ENCODE peak calls at places on chromosomes 13 and 19, in ten cellular contexts. One of them, this sample, is unnamed.

GRCh38 chr13:113907637-113908617 is 44.1 kb upstream of the GAS6 start:
- DNase-seq in dorsolateral prefrontal cortex: no peak
- DNase-seq in A549: no peak
- DNase-seq in coronary artery: peak; percentile 52
- DNase-seq in Panc1: no peak
- DNase-seq in A673: peak; percentile 43
- DNase-seq in WTC11: no peak
- DNase-seq in choroid plexus epithelial cell: peak; percentile 45
- DNase-seq in HCT116: no peak
- DNase-seq in tibial nerve: no peak
- DNase-seq in this sample: peak; percentile 18

GRCh38 chr19:52345162-52345561 is 9.1 kb downstream of the ZNF610 start:
- DNase-seq in dorsolateral prefrontal cortex: no peak
- DNase-seq in A549: no peak
- DNase-seq in coronary artery: no peak
- DNase-seq in Panc1: no peak
- DNase-seq in A673: no peak
- DNase-seq in WTC11: no peak
- DNase-seq in choroid plexus epithelial cell: no peak
- DNase-seq in HCT116: no peak
- DNase-seq in tibial nerve: no peak
- DNase-seq in this sample: no peak

GRCh38 chr19:3683866-3684816 is 16.1 kb downstream of the PIP5K1C start:
- DNase-seq in dorsolateral prefrontal cortex: peak; percentile 73
- DNase-seq in A549: no peak
- DNase-seq in coronary artery: no peak
- DNase-seq in Panc1: no peak
- DNase-seq in A673: peak; percentile 89
- DNase-seq in WTC11: no peak
- DNase-seq in choroid plexus epithelial cell: peak; percentile 93
- DNase-seq in HCT116: no peak
- DNase-seq in tibial nerve: no peak
- DNase-seq in this sample: no peak

GRCh38 chr19:53101518-53101917 is 1.7 kb downstream of the ZNF160 start:
- DNase-seq in dorsolateral prefrontal cortex: no peak
- DNase-seq in A549: no peak
- DNase-seq in coronary artery: no peak
- DNase-seq in Panc1: no peak
- DNase-seq in A673: no peak
- DNase-seq in WTC11: no peak
- DNase-seq in choroid plexus epithelial cell: peak; percentile 29
- DNase-seq in HCT116: no peak
- DNase-seq in tibial nerve: no peak
- DNase-seq in this sample: no peak

GRCh38 chr13:21463424-21463823 is 4.3 kb upstream of the ZDHHC20 start:
- DNase-seq in dorsolateral prefrontal cortex: no peak
- DNase-seq in A549: no peak
- DNase-seq in coronary artery: no peak
- DNase-seq in Panc1: no peak
- DNase-seq in A673: no peak
- DNase-seq in WTC11: no peak
- DNase-seq in choroid plexus epithelial cell: no peak
- DNase-seq in HCT116: no peak
- DNase-seq in tibial nerve: no peak
- DNase-seq in this sample: no peak

GRCh38 chr13:95129004-95129403 is 172.2 kb downstream of the ABCC4 start:
- DNase-seq in dorsolateral prefrontal cortex: no peak
- DNase-seq in A549: no peak
- DNase-seq in coronary artery: no peak
- DNase-seq in Panc1: no peak
- DNase-seq in A673: no peak
- DNase-seq in WTC11: no peak
- DNase-seq in choroid plexus epithelial cell: no peak
- DNase-seq in HCT116: no peak
- DNase-seq in tibial nerve: no peak
- DNase-seq in this sample: no peak

GRCh38 chr19:34274827-34275625 is 20.7 kb downstream of the GARRE1 start:
- DNase-seq in dorsolateral prefrontal cortex: no peak
- DNase-seq in A549: no peak
- DNase-seq in coronary artery: no peak
- DNase-seq in Panc1: no peak
- DNase-seq in A673: peak; percentile 86
- DNase-seq in WTC11: no peak
- DNase-seq in choroid plexus epithelial cell: peak; percentile 91
- DNase-seq in HCT116: no peak
- DNase-seq in tibial nerve: no peak
- DNase-seq in this sample: no peak

GRCh38 chr13:75368167-75368566 is 113.8 kb downstream of the TBC1D4 start:
- DNase-seq in dorsolateral prefrontal cortex: no peak
- DNase-seq in A549: no peak
- DNase-seq in coronary artery: no peak
- DNase-seq in Panc1: no peak
- DNase-seq in A673: peak; percentile 10
- DNase-seq in WTC11: no peak
- DNase-seq in choroid plexus epithelial cell: peak; percentile 91
- DNase-seq in HCT116: peak; percentile 38
- DNase-seq in tibial nerve: peak; percentile 70
- DNase-seq in this sample: no peak

GRCh38 chr19:55913643-55914268 is 18.4 kb downstream of the NLRP13 start:
- DNase-seq in dorsolateral prefrontal cortex: no peak
- DNase-seq in A549: no peak
- DNase-seq in coronary artery: no peak
- DNase-seq in Panc1: no peak
- DNase-seq in A673: peak; percentile 25
- DNase-seq in WTC11: no peak
- DNase-seq in choroid plexus epithelial cell: no peak
- DNase-seq in HCT116: peak; percentile 13
- DNase-seq in tibial nerve: no peak
- DNase-seq in this sample: no peak

GRCh38 chr13:30907167-30907761 is 1.2 kb downstream of the MEDAG start:
- DNase-seq in dorsolateral prefrontal cortex: peak; percentile 48
- DNase-seq in A549: no peak
- DNase-seq in coronary artery: no peak
- DNase-seq in Panc1: no peak
- DNase-seq in A673: no peak
- DNase-seq in WTC11: no peak
- DNase-seq in choroid plexus epithelial cell: peak; percentile 66
- DNase-seq in HCT116: no peak
- DNase-seq in tibial nerve: no peak
- DNase-seq in this sample: no peak

GRCh38 chr19:41850381-41850780 is 5.5 kb downstream of the DMRTC2 start:
- DNase-seq in dorsolateral prefrontal cortex: no peak
- DNase-seq in A549: no peak
- DNase-seq in coronary artery: no peak
- DNase-seq in Panc1: no peak
- DNase-seq in A673: no peak
- DNase-seq in WTC11: no peak
- DNase-seq in choroid plexus epithelial cell: no peak
- DNase-seq in HCT116: no peak
- DNase-seq in tibial nerve: no peak
- DNase-seq in this sample: no peak

GRCh38 chr13:95858286-95859075 is 181.5 kb downstream of the DNAJC3 start:
- DNase-seq in dorsolateral prefrontal cortex: no peak
- DNase-seq in A549: no peak
- DNase-seq in coronary artery: no peak
- DNase-seq in Panc1: no peak
- DNase-seq in A673: no peak
- DNase-seq in WTC11: no peak
- DNase-seq in choroid plexus epithelial cell: peak; percentile 79
- DNase-seq in HCT116: no peak
- DNase-seq in tibial nerve: no peak
- DNase-seq in this sample: no peak

GRCh38 chr19:5063873-5064645 is 95.1 kb downstream of the KDM4B start:
- DNase-seq in dorsolateral prefrontal cortex: no peak
- DNase-seq in A549: no peak
- DNase-seq in coronary artery: no peak
- DNase-seq in Panc1: no peak
- DNase-seq in A673: no peak
- DNase-seq in WTC11: no peak
- DNase-seq in choroid plexus epithelial cell: no peak
- DNase-seq in HCT116: no peak
- DNase-seq in tibial nerve: no peak
- DNase-seq in this sample: no peak
- TF ChIP-seq CTCF in dorsolateral prefrontal cortex: no peak
- TF ChIP-seq CTCF in A549: no peak
- TF ChIP-seq CTCF in coronary artery: no peak
- TF ChIP-seq CTCF in Panc1: no peak
- TF ChIP-seq CTCF in A673: no peak
- TF ChIP-seq CTCF in WTC11: no peak
- TF ChIP-seq CTCF in choroid plexus epithelial cell: no peak
- TF ChIP-seq CTCF in HCT116: no peak
- TF ChIP-seq CTCF in tibial nerve: no peak
- TF ChIP-seq CTCF in this sample: no peak

DNA sequence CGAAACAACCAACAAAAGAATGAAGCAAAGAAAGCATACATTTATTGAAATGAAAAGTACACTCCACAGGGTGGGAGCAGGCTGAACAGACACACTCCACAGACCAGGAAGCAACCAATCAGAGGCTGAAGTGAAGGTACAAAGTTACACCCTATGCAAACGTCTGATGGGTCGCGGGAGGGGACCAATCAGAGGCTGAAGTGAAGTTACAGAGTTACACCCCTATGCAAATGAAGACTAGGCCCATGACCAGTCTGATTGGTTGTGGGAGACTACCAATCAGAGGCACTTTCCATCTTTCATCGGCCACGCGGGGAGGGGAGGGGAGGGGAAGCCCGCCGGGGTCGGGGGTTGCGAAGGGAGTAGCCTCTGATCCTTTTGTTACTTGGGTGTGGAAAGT is 12.4 kb upstream of the FBL start:
- DNase-seq in dorsolateral prefrontal cortex: no peak
- DNase-seq in A549: peak; percentile 65
- DNase-seq in coronary artery: no peak
- DNase-seq in Panc1: no peak
- DNase-seq in A673: peak; percentile 30
- DNase-seq in WTC11: peak; percentile 54
- DNase-seq in choroid plexus epithelial cell: no peak
- DNase-seq in HCT116: no peak
- DNase-seq in tibial nerve: no peak
- DNase-seq in this sample: no peak
- TF ChIP-seq CTCF in dorsolateral prefrontal cortex: no peak
- TF ChIP-seq CTCF in A549: no peak
- TF ChIP-seq CTCF in coronary artery: no peak
- TF ChIP-seq CTCF in Panc1: no peak
- TF ChIP-seq CTCF in A673: no peak
- TF ChIP-seq CTCF in WTC11: no peak
- TF ChIP-seq CTCF in choroid plexus epithelial cell: no peak
- TF ChIP-seq CTCF in HCT116: no peak
- TF ChIP-seq CTCF in tibial nerve: no peak
- TF ChIP-seq CTCF in this sample: no peak

GRCh38 chr13:29760561-29760960 is 89.9 kb downstream of the UBL3 start:
- DNase-seq in dorsolateral prefrontal cortex: no peak
- DNase-seq in A549: no peak
- DNase-seq in coronary artery: no peak
- DNase-seq in Panc1: no peak
- DNase-seq in A673: no peak
- DNase-seq in WTC11: no peak
- DNase-seq in choroid plexus epithelial cell: no peak
- DNase-seq in HCT116: no peak
- DNase-seq in tibial nerve: no peak
- DNase-seq in this sample: no peak

GRCh38 chr13:29758591-29759114 is 91.8 kb downstream of the UBL3 start:
- DNase-seq in dorsolateral prefrontal cortex: no peak
- DNase-seq in A549: no peak
- DNase-seq in coronary artery: no peak
- DNase-seq in Panc1: no peak
- DNase-seq in A673: no peak
- DNase-seq in WTC11: no peak
- DNase-seq in choroid plexus epithelial cell: peak; percentile 13
- DNase-seq in HCT116: no peak
- DNase-seq in tibial nerve: no peak
- DNase-seq in this sample: no peak

GRCh38 chr13:29763426-29764180 is 86.8 kb downstream of the UBL3 start:
- DNase-seq in dorsolateral prefrontal cortex: no peak
- DNase-seq in A549: no peak
- DNase-seq in coronary artery: no peak
- DNase-seq in Panc1: no peak
- DNase-seq in A673: no peak
- DNase-seq in WTC11: no peak
- DNase-seq in choroid plexus epithelial cell: no peak
- DNase-seq in HCT116: no peak
- DNase-seq in tibial nerve: no peak
- DNase-seq in this sample: no peak

GRCh38 chr13:29761160-29761559 is 89.3 kb downstream of the UBL3 start:
- DNase-seq in dorsolateral prefrontal cortex: no peak
- DNase-seq in A549: no peak
- DNase-seq in coronary artery: no peak
- DNase-seq in Panc1: no peak
- DNase-seq in A673: no peak
- DNase-seq in WTC11: no peak
- DNase-seq in choroid plexus epithelial cell: no peak
- DNase-seq in HCT116: no peak
- DNase-seq in tibial nerve: no peak
- DNase-seq in this sample: no peak

GRCh38 chr13:29761815-29762214 is 88.6 kb downstream of the UBL3 start:
- DNase-seq in dorsolateral prefrontal cortex: no peak
- DNase-seq in A549: no peak
- DNase-seq in coronary artery: no peak
- DNase-seq in Panc1: no peak
- DNase-seq in A673: no peak
- DNase-seq in WTC11: no peak
- DNase-seq in choroid plexus epithelial cell: no peak
- DNase-seq in HCT116: no peak
- DNase-seq in tibial nerve: no peak
- DNase-seq in this sample: no peak
- TF ChIP-seq CTCF in dorsolateral prefrontal cortex: no peak
- TF ChIP-seq CTCF in A549: no peak
- TF ChIP-seq CTCF in coronary artery: no peak
- TF ChIP-seq CTCF in Panc1: no peak
- TF ChIP-seq CTCF in A673: no peak
- TF ChIP-seq CTCF in WTC11: no peak
- TF ChIP-seq CTCF in choroid plexus epithelial cell: no peak
- TF ChIP-seq CTCF in HCT116: no peak
- TF ChIP-seq CTCF in tibial nerve: no peak
- TF ChIP-seq CTCF in this sample: no peak

DNA sequence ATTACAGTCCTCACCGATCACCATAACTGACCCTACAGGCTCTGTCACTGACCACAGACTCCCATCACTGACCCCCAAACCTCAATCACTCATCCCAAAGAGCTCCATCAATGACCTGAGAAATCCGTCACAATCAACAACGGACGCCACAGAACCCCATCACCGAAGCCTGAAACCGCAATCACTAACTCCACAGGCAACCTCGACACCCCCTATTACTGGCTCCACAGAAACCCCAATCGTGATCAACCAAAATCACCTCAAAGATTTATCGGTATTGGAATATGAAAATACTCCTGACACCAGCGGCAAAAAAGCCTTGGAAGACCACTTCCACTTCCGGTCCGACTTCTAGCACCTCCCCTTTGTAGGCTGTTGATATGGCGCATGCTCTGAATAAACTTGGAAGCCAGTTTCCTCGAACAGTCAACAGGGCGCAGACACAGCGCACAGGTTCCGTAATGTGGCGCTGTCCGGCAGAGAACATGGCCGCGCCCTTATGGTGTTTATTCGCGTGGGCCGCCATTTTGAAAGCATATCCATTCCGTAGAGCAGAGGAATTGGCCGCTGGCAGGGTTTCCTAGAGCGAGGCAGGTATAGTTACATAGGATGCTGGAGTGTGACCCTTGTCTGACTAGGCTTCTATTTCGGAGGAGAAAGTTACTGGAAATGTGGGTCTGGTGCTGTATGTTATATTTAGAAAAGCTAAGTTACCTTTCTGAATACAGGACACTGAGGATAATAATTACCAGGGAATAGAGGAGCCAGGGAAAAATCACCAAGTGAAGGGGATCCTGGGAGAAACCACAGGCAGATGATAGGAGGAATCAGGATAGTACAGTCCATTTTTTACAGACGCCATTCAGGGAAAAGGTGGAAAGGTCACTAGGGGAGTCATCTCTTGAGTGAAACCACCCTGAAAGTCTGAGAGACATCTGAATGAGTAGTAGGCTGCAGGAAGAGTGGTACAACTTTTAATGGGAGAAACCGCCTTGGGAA is at the start of gene ZNF585A:
- DNase-seq in dorsolateral prefrontal cortex: peak; percentile 95
- DNase-seq in A549: peak; percentile 100
- DNase-seq in coronary artery: peak; percentile 92
- DNase-seq in Panc1: peak; percentile 94
- DNase-seq in A673: peak; percentile 96
- DNase-seq in WTC11: peak; percentile 91
- DNase-seq in choroid plexus epithelial cell: peak; percentile 99
- DNase-seq in HCT116: peak; percentile 81
- DNase-seq in tibial nerve: peak; percentile 90
- DNase-seq in this sample: peak; percentile 61
- TF ChIP-seq CTCF in dorsolateral prefrontal cortex: peak; percentile 34
- TF ChIP-seq CTCF in A549: no peak
- TF ChIP-seq CTCF in coronary artery: no peak
- TF ChIP-seq CTCF in Panc1: no peak
- TF ChIP-seq CTCF in A673: peak; percentile 32
- TF ChIP-seq CTCF in WTC11: no peak
- TF ChIP-seq CTCF in choroid plexus epithelial cell: peak; percentile 50
- TF ChIP-seq CTCF in HCT116: no peak
- TF ChIP-seq CTCF in tibial nerve: no peak
- TF ChIP-seq CTCF in this sample: no peak

This sample was measured in omental fat pad.